ENCODE peak calls at places on chromosomes 13 and 19, in ten cellular contexts. Z is endothelial cell of umbilical vein, K is HL-60, L is HCT116, I is suprapubic skin, O is transverse colon, E is SK-N-SH, X is upper lobe of left lung, S is prostate gland, H is Panc1. U is an unnamed sample.

GRCh38 chr19:29771708-29772415 is 39.9 kb upstream of the CCNE1 start:
- DNase-seq in Z (peak), O (peak), X (no peak), H (peak), E (peak), S (peak), I (no peak), L (peak), K (peak), U (no peak)

GRCh38 chr13:106533101-106533939 is 2.1 kb downstream of the EFNB2 start:
- DNase-seq in H (no peak), L (no peak), Z (peak), K (peak), X (peak), O (peak), E (peak), S (peak), I (peak), U (no peak)

GRCh38 chr13:88761145-88761544 is 1090.0 kb downstream of the SLITRK5 start:
- DNase-seq in S (no peak), H (no peak), L (no peak), Z (no peak), I (no peak), O (no peak), K (no peak), X (no peak), E (no peak), U (no peak)

GRCh38 chr19:19738564-19738963 is 5.7 kb upstream of the ZNF14 start:
- DNase-seq in E (peak), Z (no peak), L (no peak), K (no peak), O (no peak), X (no peak), I (no peak), H (no peak), S (no peak), U (no peak)

GRCh38 chr13:103983948-103984347 is 917.7 kb upstream of the SLC10A2 start:
- DNase-seq in S (no peak), E (no peak), H (no peak), Z (no peak), L (no peak), X (no peak), O (no peak), K (no peak), I (no peak), U (no peak)

GRCh38 chr19:46620716-46621115 is 4.2 kb downstream of the PTGIR start:
- DNase-seq in K (no peak), O (no peak), L (no peak), E (peak), X (no peak), Z (no peak), H (no peak), S (no peak), I (no peak), U (no peak)

GRCh38 chr13:77026783-77027621 is at the start of gene FBXL3:
- DNase-seq in O (peak), I (peak), S (peak), E (peak), Z (peak), K (peak), L (peak), H (no peak), X (peak), U (peak)

GRCh38 chr13:43880930-43881329 is 1.2 kb downstream of the LACC1 start:
- DNase-seq in I (no peak), K (no peak), S (no peak), O (no peak), Z (no peak), E (no peak), X (no peak), L (no peak), H (no peak), U (no peak)

GRCh38 chr19:4369109-4369887 is 25.9 kb downstream of the MPND start:
- DNase-seq in E (no peak), X (peak), L (no peak), O (peak), K (peak), Z (no peak), I (peak), S (peak), H (no peak), U (peak)

GRCh38 chr19:38852231-38853044 is 2.7 kb upstream of the HNRNPL start:
- DNase-seq in E (peak), S (peak), O (peak), Z (peak), H (no peak), I (peak), K (peak), L (no peak), X (peak), U (no peak)

GRCh38 chr19:38684078-38684861 is 36.8 kb downstream of the ACTN4 start:
- DNase-seq in I (peak), E (no peak), H (peak), K (peak), S (peak), Z (peak), X (no peak), O (peak), L (peak), U (no peak)

GRCh38 chr13:98972627-98973026 is 5.2 kb downstream of the DOCK9 start:
- DNase-seq in O (no peak), K (no peak), I (no peak), E (no peak), X (no peak), H (no peak), L (peak), Z (peak), S (no peak), U (no peak)

GRCh38 chr19:42277821-42278809 is 9.1 kb downstream of the CIC start:
- DNase-seq in Z (peak), X (peak), E (peak), O (no peak), H (no peak), S (peak), L (no peak), I (peak), K (no peak), U (no peak)

GRCh38 chr13:23554000-23554399 is 16.2 kb upstream of the TNFRSF19 start:
- DNase-seq in X (no peak), H (no peak), O (no peak), Z (no peak), S (no peak), E (no peak), K (no peak), L (peak), I (no peak), U (no peak)

GRCh38 chr19:5156231-5156986 is 184.2 kb downstream of the PTPRS start:
- DNase-seq in O (no peak), L (no peak), S (no peak), Z (no peak), X (peak), H (no peak), E (peak), I (no peak), K (no peak), U (no peak)

GRCh38 chr13:45119469-45119989 is 781 bp upstream of the GTF2F2 start:
- DNase-seq in I (no peak), O (peak), K (peak), S (peak), X (no peak), H (no peak), Z (no peak), E (peak), L (no peak), U (no peak)

GRCh38 chr13:109655206-109655600 is 131.2 kb downstream of the IRS2 start:
- DNase-seq in I (no peak), X (no peak), H (no peak), Z (no peak), O (no peak), L (no peak), E (peak), K (peak), S (no peak), U (no peak)

GRCh38 chr19:269241-269640 is 22.0 kb downstream of the PLPP2 start:
- DNase-seq in I (no peak), E (peak), L (no peak), X (no peak), S (no peak), O (no peak), K (no peak), H (no peak), Z (no peak), U (no peak)

GRCh38 chr13:87274209-87274819 is 396.9 kb upstream of the SLITRK5 start:
- DNase-seq in Z (no peak), L (peak), O (peak), I (no peak), X (no peak), S (no peak), E (peak), H (no peak), K (peak), U (peak)

GRCh38 chr13:48976677-48977625 is 1.2 kb downstream of the FNDC3A start:
- DNase-seq in E (no peak), L (no peak), S (no peak), X (no peak), O (peak), K (no peak), H (no peak), Z (peak), I (no peak), U (no peak)

GRCh38 chr19:56367829-56368711 is 25.3 kb downstream of the ZNF582 start:
- DNase-seq in K (peak), E (peak), H (no peak), O (peak), X (peak), Z (peak), I (peak), L (no peak), S (peak), U (peak)

GRCh38 chr19:46861691-46862503 is 1.1 kb downstream of the ARHGAP35 start:
- DNase-seq in L (no peak), Z (peak), I (peak), H (no peak), K (peak), S (no peak), X (no peak), E (no peak), O (peak), U (no peak)

GRCh38 chr13:114226088-114226487 is 8.6 kb upstream of the CDC16 start:
- DNase-seq in S (no peak), L (no peak), H (no peak), K (no peak), O (no peak), X (no peak), Z (no peak), I (no peak), E (peak), U (no peak)

GRCh38 chr13:94389544-94390351 is 89.7 kb downstream of the DCT start:
- DNase-seq in Z (no peak), O (no peak), E (no peak), X (no peak), H (no peak), K (no peak), L (no peak), S (no peak), I (no peak), U (no peak)

GRCh38 chr13:102972191-102972590 is 94.0 kb downstream of the SLC10A2 start:
- DNase-seq in H (no peak), S (no peak), I (no peak), K (no peak), Z (no peak), O (no peak), E (no peak), X (no peak), L (no peak), U (no peak)

GRCh38 chr13:49436890-49437289 is 7.0 kb downstream of the CAB39L start:
- DNase-seq in L (no peak), S (peak), I (no peak), Z (no peak), E (no peak), H (no peak), O (no peak), X (no peak), K (no peak), U (no peak)

GRCh38 chr19:50432658-50433057 is at the start of gene MYBPC2:
- DNase-seq in S (no peak), I (no peak), K (no peak), H (no peak), X (no peak), Z (no peak), L (no peak), E (no peak), O (peak), U (no peak)

GRCh38 chr19:2578911-2579677 is 103.2 kb downstream of the GADD45B start:
- DNase-seq in H (peak), X (peak), K (peak), O (peak), Z (peak), L (peak), E (peak), I (peak), S (peak), U (no peak)

DNA sequence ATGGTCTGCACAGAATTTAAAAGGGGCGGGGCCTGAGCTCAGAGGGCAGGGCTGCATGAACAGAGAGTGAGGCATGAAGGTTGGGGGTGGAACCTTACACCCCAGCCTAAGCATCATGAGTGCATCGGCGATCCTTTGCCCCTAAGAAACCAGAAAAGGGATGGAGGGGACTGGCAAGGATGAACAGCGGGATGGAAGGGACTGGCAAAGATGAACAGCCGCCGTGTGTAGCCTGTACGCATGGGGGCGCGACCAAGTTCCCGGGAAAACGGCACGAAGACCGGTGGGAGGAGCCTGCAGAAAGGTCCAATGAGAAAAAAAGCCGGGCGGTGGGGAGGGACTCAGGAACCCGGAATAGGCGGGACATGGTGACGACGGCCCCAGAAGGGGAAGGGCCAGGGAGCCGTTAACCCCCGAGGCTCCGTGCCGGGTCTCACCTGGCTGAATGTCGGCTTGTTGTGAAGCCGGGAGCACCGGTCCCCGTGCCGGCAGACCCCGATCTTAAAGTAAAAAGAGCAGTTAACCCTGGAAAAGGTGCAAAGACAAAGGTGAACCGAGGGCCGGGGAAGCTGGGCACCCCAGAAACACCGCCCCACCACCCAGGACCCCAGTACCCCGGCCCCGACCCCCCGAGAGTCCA is 410 bp downstream of the U2AF1L4 start:
- DNase-seq in H (peak), K (peak), L (peak), O (peak), I (peak), Z (peak), E (peak), X (peak), S (peak), U (peak)
- TF ChIP-seq POLR2AphosphoS5 in H (peak), K (peak), L (peak), O (no peak), I (no peak), Z (peak), E (peak), X (peak), S (peak), U (peak)

GRCh38 chr13:31499274-31499673 is 240.1 kb upstream of the RXFP2 start:
- DNase-seq in E (no peak), K (no peak), Z (no peak), X (no peak), S (no peak), O (no peak), L (no peak), I (no peak), H (no peak), U (no peak)

GRCh38 chr13:31503626-31504025 is 235.7 kb upstream of the RXFP2 start:
- DNase-seq in Z (no peak), I (no peak), S (no peak), H (no peak), L (no peak), K (no peak), E (no peak), O (no peak), X (no peak), U (no peak)

GRCh38 chr13:31504918-31505317 is 234.4 kb upstream of the RXFP2 start:
- DNase-seq in X (no peak), L (no peak), Z (no peak), H (no peak), O (no peak), I (no peak), S (no peak), K (peak), E (no peak), U (no peak)
- TF ChIP-seq POLR2AphosphoS5 in X (no peak), L (no peak), Z (no peak), H (no peak), O (no peak), I (no peak), S (no peak), K (no peak), E (no peak), U (no peak)

GRCh38 chr13:84684048-84684662 is 801.9 kb upstream of the SLITRK1 start:
- DNase-seq in X (no peak), K (no peak), L (no peak), I (no peak), Z (no peak), E (no peak), O (no peak), S (no peak), H (no peak), U (no peak)

GRCh38 chr13:84683448-84683847 is 801.2 kb upstream of the SLITRK1 start:
- DNase-seq in L (no peak), O (no peak), Z (no peak), I (no peak), K (no peak), E (no peak), X (no peak), H (no peak), S (no peak), U (no peak)

GRCh38 chr13:84686458-84686857 is 804.2 kb upstream of the SLITRK1 start:
- DNase-seq in E (no peak), Z (no peak), K (no peak), I (no peak), X (no peak), H (no peak), O (no peak), S (no peak), L (no peak), U (no peak)

GRCh38 chr13:84686973-84687372 is 804.7 kb upstream of the SLITRK1 start:
- DNase-seq in S (no peak), O (no peak), H (no peak), K (no peak), L (no peak), I (no peak), Z (no peak), E (no peak), X (no peak), U (no peak)

GRCh38 chr13:84684804-84685203 is 802.5 kb upstream of the SLITRK1 start:
- DNase-seq in X (no peak), H (no peak), K (no peak), E (no peak), S (no peak), I (no peak), Z (no peak), O (no peak), L (no peak), U (no peak)
- TF ChIP-seq POLR2AphosphoS5 in X (no peak), H (no peak), K (no peak), E (no peak), S (no peak), I (no peak), Z (no peak), O (no peak), L (no peak), U (no peak)

DNA sequence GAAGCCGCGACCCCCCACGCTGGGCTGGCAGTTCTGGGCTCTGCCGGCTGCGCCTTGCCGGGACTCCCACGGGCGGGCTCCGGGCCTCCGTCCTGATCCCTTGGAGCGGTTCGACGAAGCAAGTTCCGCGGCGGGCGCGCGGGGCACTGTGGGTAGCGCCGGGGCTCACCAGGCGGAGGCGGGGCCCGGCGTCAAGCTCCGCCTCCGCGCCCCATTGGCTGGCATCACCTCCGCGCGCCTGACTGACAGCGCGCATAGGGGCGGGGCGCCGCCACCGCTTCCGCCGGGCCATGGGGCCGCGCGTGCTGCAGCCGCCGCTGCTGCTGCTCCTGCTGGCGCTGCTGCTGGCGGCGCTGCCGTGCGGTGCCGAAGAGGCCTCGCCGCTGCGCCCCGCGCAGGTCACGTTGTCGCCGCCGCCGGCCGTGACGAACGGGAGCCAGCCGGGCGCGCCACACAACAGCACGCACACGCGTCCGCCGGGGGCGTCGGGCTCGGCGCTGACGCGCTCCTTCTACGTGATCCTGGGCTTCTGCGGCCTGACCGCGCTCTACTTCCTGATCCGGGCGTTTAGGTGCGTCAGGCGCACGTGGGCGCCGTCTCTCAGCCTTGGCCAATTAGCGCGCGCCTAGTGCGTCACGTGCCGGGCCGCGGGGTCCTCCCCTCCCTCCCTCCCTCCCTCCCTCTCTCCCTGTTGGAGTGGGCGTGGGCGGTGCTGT is at the start of gene FAM174C:
- DNase-seq in Z (peak), O (peak), S (peak), L (peak), K (peak), I (peak), E (peak), H (no peak), X (peak), U (peak)
- TF ChIP-seq POLR2AphosphoS5 in Z (peak), O (peak), S (peak), L (peak), K (peak), I (no peak), E (peak), H (peak), X (peak), U (peak)

U was measured in GM12891.